ENCODE peak calls at places on chromosomes 7 and 10, in four cellular contexts. H, L, F and A are unnamed samples.

GRCh38 chr7:56105508-56105907 is 768 bp downstream of the CHCHD2 start:
- DNase-seq in H (no peak), L (peak), F (no peak), A (no peak)

GRCh38 chr7:1848013-1848640 is 178.1 kb downstream of the ELFN1 start:
- DNase-seq in H (no peak), L (no peak), F (no peak), A (no peak)

GRCh38 chr7:93921190-93921585 is 347 bp upstream of the GNG11 start:
- DNase-seq in H (no peak), L (no peak), F (no peak), A (no peak)

GRCh38 chr10:46024948-46025347 is 5.5 kb downstream of the NCOA4 start:
- DNase-seq in H (no peak), L (no peak), F (no peak), A (no peak)

GRCh38 chr7:7157887-7158271 is 24.5 kb upstream of the C1GALT1 start:
- DNase-seq in H (no peak), L (no peak), F (no peak), A (no peak)

GRCh38 chr10:75403144-75404022 is 1.8 kb upstream of the ZNF503 start:
- DNase-seq in H (peak), L (peak), F (no peak), A (no peak)

GRCh38 chr7:71867626-71868025 is 544.5 kb downstream of the CALN1 start:
- DNase-seq in H (no peak), L (no peak), F (no peak), A (no peak)

GRCh38 chr10:115051216-115051615 is 41.9 kb upstream of the ATRNL1 start:
- DNase-seq in H (no peak), L (no peak), F (no peak), A (no peak)

GRCh38 chr7:114086906-114087651 is 168.3 kb upstream of the PPP1R3A start:
- DNase-seq in H (peak), L (peak), F (peak), A (no peak)

GRCh38 chr7:29309041-29309860 is 114.7 kb downstream of the CHN2 start:
- DNase-seq in H (no peak), L (no peak), F (no peak), A (no peak)

GRCh38 chr10:490256-490655 is 199.2 kb downstream of the DIP2C start:
- DNase-seq in H (peak), L (peak), F (peak), A (no peak)

GRCh38 chr7:95433952-95434351 is 876 bp downstream of the PON2 start:
- DNase-seq in H (no peak), L (no peak), F (no peak), A (no peak)

GRCh38 chr7:55235115-55235514 is 130.0 kb upstream of the LANCL2 start:
- DNase-seq in H (no peak), L (no peak), F (no peak), A (no peak)

GRCh38 chr7:151774951-151775350 is 102.0 kb downstream of the PRKAG2 start:
- DNase-seq in H (no peak), L (no peak), F (no peak), A (no peak)

GRCh38 chr7:151393031-151393977 is 16.5 kb downstream of the WDR86 start:
- DNase-seq in H (no peak), L (no peak), F (no peak), A (no peak)

GRCh38 chr7:134058980-134059379 is 68.2 kb upstream of the LRGUK start:
- DNase-seq in H (no peak), L (no peak), F (no peak), A (no peak)

GRCh38 chr10:52951819-52952218 is 179.2 kb upstream of the MBL2 start:
- DNase-seq in H (no peak), L (peak), F (no peak), A (no peak)
- TF ChIP-seq CTCF in H (no peak), L (peak), F (no peak), A (no peak)

GRCh38 chr10:110241407-110241806 is 34.0 kb downstream of the MXI1 start:
- DNase-seq in H (no peak), L (no peak), F (no peak), A (no peak)
- TF ChIP-seq CTCF in H (no peak), L (no peak), F (no peak), A (no peak)

GRCh38 chr10:104642001-104642270 is 846 bp downstream of the SORCS3 start:
- DNase-seq in H (no peak), L (no peak), F (no peak), A (no peak)

GRCh38 chr10:104641150-104642000 is at the start of gene SORCS3:
- DNase-seq in H (no peak), L (no peak), F (no peak), A (no peak)

GRCh38 chr10:104643023-104643663 is 2.1 kb downstream of the SORCS3 start:
- DNase-seq in H (no peak), L (no peak), F (no peak), A (no peak)

GRCh38 chr10:104640339-104641149 is 546 bp upstream of the SORCS3 start:
- DNase-seq in H (no peak), L (no peak), F (no peak), A (no peak)

GRCh38 chr10:104642311-104643022 is 1.4 kb downstream of the SORCS3 start:
- DNase-seq in H (no peak), L (peak), F (no peak), A (no peak)
- TF ChIP-seq CTCF in H (no peak), L (peak), F (no peak), A (no peak)

DNA sequence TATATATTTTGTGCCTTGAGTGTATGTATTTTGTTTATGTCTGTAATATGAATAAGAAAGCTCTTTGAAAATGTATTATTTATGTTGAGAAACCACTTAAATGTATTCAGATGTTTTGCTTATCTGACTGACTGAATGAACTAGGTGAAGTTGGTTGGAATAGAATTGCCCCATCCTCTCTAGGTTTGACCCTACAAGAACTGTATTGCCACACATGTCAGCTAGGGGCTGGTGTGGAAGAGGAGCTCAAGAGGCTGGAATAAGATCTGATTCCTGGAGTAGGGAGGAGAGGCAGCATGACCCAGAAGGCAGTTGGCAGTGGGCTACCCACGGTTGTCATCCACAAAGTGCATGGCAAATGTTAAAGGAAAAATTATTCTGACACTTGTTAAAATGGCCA is 9.1 kb downstream of the SSMEM1 start:
- DNase-seq in H (no peak), L (no peak), F (no peak), A (no peak)
- TF ChIP-seq CTCF in H (no peak), L (no peak), F (no peak), A (no peak)